ENCODE peak calls at places on chromosomes 6 and 20, in four cellular contexts. A is mucosa of gallbladder; C is T-helper 2 cell; Z is stimulated activated CD8-positive, alpha-beta memory T cell treated with anti-CD3 and anti-CD28 coated beads, Interleukin-7, amount 100 ng/mL, for 1 hour. S is an unnamed sample.

GRCh38 chr20:3663031-3663701 is at the start of gene GFRA4:
- DNase-seq in A (no peak), C (no peak), Z (no peak), S (no peak)

GRCh38 chr20:2708073-2708415 is 15.5 kb downstream of the EBF4 start:
- DNase-seq in A (peak), C (no peak), Z (no peak), S (no peak)

GRCh38 chr20:51092238-51092822 is 69.4 kb upstream of the KCNG1 start:
- DNase-seq in A (no peak), C (no peak), Z (no peak), S (no peak)

GRCh38 chr20:37615507-37616425 is 78.1 kb upstream of the CTNNBL1 start:
- DNase-seq in A (no peak), C (peak), Z (peak), S (peak)

GRCh38 chr20:56393133-56393472 is 658 bp downstream of the CSTF1 start:
- DNase-seq in A (no peak), C (peak), Z (no peak), S (peak)

GRCh38 chr6:9307187-9307586 is 871.8 kb upstream of the SLC35B3 start:
- DNase-seq in A (no peak), C (no peak), Z (no peak), S (no peak)

GRCh38 chr20:753897-754635 is 14.2 kb downstream of the SLC52A3 start:
- DNase-seq in A (no peak), C (no peak), Z (no peak), S (no peak)

GRCh38 chr20:373171-373890 is 7.2 kb upstream of the TRIB3 start:
- DNase-seq in A (no peak), C (no peak), Z (no peak), S (peak)

GRCh38 chr6:136058852-136059251 is 191.3 kb downstream of the MTFR2 start:
- DNase-seq in A (no peak), C (no peak), Z (no peak), S (no peak)

GRCh38 chr6:10194816-10195639 is 219.8 kb downstream of the TFAP2A start:
- DNase-seq in A (no peak), C (no peak), Z (no peak), S (peak)

GRCh38 chr6:100172322-100172713 is 178.3 kb upstream of the MCHR2 start:
- DNase-seq in A (no peak), C (no peak), Z (no peak), S (no peak)

GRCh38 chr6:74065713-74066112 is 369.7 kb downstream of the CD109 start:
- DNase-seq in A (no peak), C (no peak), Z (no peak), S (no peak)

GRCh38 chr20:23547613-23548012 is 20.7 kb downstream of the CST9L start:
- DNase-seq in A (no peak), C (no peak), Z (no peak), S (no peak)

GRCh38 chr20:36343641-36344040 is 37.5 kb downstream of the DLGAP4 start:
- DNase-seq in A (no peak), C (no peak), Z (no peak), S (no peak)

GRCh38 chr6:95286874-95287273 is 290.5 kb upstream of the MANEA start:
- DNase-seq in A (no peak), C (no peak), Z (no peak), S (no peak)

GRCh38 chr6:56193846-56194245 is 53.5 kb downstream of the COL21A1 start:
- DNase-seq in A (no peak), C (no peak), Z (no peak), S (no peak)

GRCh38 chr6:42001506-42001905 is 48.8 kb upstream of the TAF8 start:
- DNase-seq in A (no peak), C (no peak), Z (no peak), S (no peak)

GRCh38 chr6:90135672-90136071 is 161.0 kb downstream of the BACH2 start:
- DNase-seq in A (no peak), C (no peak), Z (no peak), S (no peak)

GRCh38 chr20:13788167-13788834 is 3.5 kb downstream of the NDUFAF5 start:
- DNase-seq in A (peak), C (peak), Z (no peak), S (peak)

GRCh38 chr20:1184260-1184637 is 532 bp downstream of the TMEM74B start:
- DNase-seq in A (no peak), C (no peak), Z (no peak), S (no peak)

GRCh38 chr6:136024711-136025110 is 173.2 kb downstream of the PDE7B start:
- DNase-seq in A (no peak), C (no peak), Z (no peak), S (no peak)

GRCh38 chr6:40755749-40756452 is 168.7 kb upstream of the LRFN2 start:
- DNase-seq in A (no peak), C (no peak), Z (no peak), S (no peak)

GRCh38 chr6:24951831-24952299 is 16.1 kb upstream of the RIPOR2 start:
- DNase-seq in A (no peak), C (peak), Z (no peak), S (no peak)

GRCh38 chr20:38001173-38001875 is 31.9 kb downstream of the TTI1 start:
- DNase-seq in A (no peak), C (peak), Z (no peak), S (no peak)

GRCh38 chr6:165055231-165055630 is 254.2 kb downstream of the C6orf118 start:
- DNase-seq in A (no peak), C (no peak), Z (no peak), S (no peak)

GRCh38 chr6:133697666-133698065 is 191.2 kb upstream of the TCF21 start:
- DNase-seq in A (no peak), C (no peak), Z (no peak), S (no peak)

S was measured in LoVo.